ENCODE peak calls at places on chromosomes 1 and 21, in five cellular contexts. Q is NCI-H748 treated with DMSO at 0.1 percent for 48 hours, Z is T-helper 9 cell, P is breast epithelium, O is NCI-H1092. E is an unnamed sample.

GRCh38 chr1:151158751-151159251 is 2.4 kb downstream of the TNFAIP8L2 start:
- DNase-seq in P (no peak), O (no peak), Q (no peak), Z (no peak), E (no peak)

GRCh38 chr1:227774051-227774720 is 39.0 kb downstream of the SNAP47 start:
- DNase-seq in O (no peak), Z (no peak), Q (no peak), P (no peak), E (peak)

GRCh38 chr1:182197555-182197954 is 136.0 kb upstream of the ZNF648 start:
- DNase-seq in P (no peak), O (no peak), Z (no peak), Q (no peak), E (no peak)

GRCh38 chr1:108983114-108983513 is 19.8 kb upstream of the CLCC1 start:
- DNase-seq in Z (no peak), O (no peak), P (no peak), Q (no peak), E (no peak)

GRCh38 chr1:170959385-170959784 is 24.1 kb downstream of the MROH9 start:
- DNase-seq in O (no peak), P (no peak), Z (no peak), Q (no peak), E (no peak)

GRCh38 chr1:71857862-71858261 is 424.5 kb downstream of the NEGR1 start:
- DNase-seq in Z (no peak), Q (no peak), O (no peak), P (no peak), E (no peak)

GRCh38 chr1:201739054-201739453 is 89.9 kb upstream of the IPO9 start:
- DNase-seq in O (no peak), P (no peak), Z (no peak), Q (no peak), E (no peak)

GRCh38 chr1:77757616-77758015 is 2.0 kb downstream of the USP33 start:
- DNase-seq in P (no peak), O (no peak), Z (no peak), Q (no peak), E (no peak)

GRCh38 chr21:40905251-40905650 is 58.3 kb upstream of the DSCAM start:
- DNase-seq in Q (no peak), O (no peak), P (no peak), Z (no peak), E (no peak)

E was measured in CD8-positive, alpha-beta memory T cell.